ENCODE peak calls at places on chromosome 10, in four cellular contexts. P is Ammon's horn, F is T-cell, N is RPMI7951. X is an unnamed sample.

GRCh38 chr10:15068802-15069201 is 19.8 kb downstream of the ACBD7 start:
- DNase-seq in P (no peak), F (no peak), N (peak; percentile 54), X (no peak)

GRCh38 chr10:21637795-21638194 is 103.8 kb downstream of the MLLT10 start:
- DNase-seq in P (no peak), F (no peak), N (no peak), X (no peak)

GRCh38 chr10:76998451-76998850 is 639.2 kb downstream of the KCNMA1 start:
- DNase-seq in P (no peak), F (no peak), N (peak; percentile 23), X (no peak)

GRCh38 chr10:32190890-32191491 is 134.8 kb upstream of the KIF5B start:
- DNase-seq in P (peak; percentile 30), F (no peak), N (peak; percentile 50), X (peak; percentile 36)

GRCh38 chr10:120541971-120542370 is 84.9 kb downstream of the PLPP4 start:
- DNase-seq in P (no peak), F (no peak), N (no peak), X (no peak)

GRCh38 chr10:81101062-81101461 is 563.4 kb downstream of the SH2D4B start:
- DNase-seq in P (no peak), F (no peak), N (no peak), X (no peak)

GRCh38 chr10:48458662-48459048 is 146.2 kb downstream of the ARHGAP22 start:
- DNase-seq in P (no peak), F (no peak), N (no peak), X (no peak)

GRCh38 chr10:73251683-73252444 is 580 bp downstream of the MRPS16 start:
- DNase-seq in P (no peak), F (no peak), N (no peak), X (no peak)

GRCh38 chr10:50508315-50509051 is 115.3 kb downstream of the SGMS1 start:
- DNase-seq in P (no peak), F (no peak), N (no peak), X (no peak)

GRCh38 chr10:113651898-113652297 is 11.9 kb downstream of the NRAP start:
- DNase-seq in P (no peak), F (no peak), N (no peak), X (no peak)

GRCh38 chr10:21352886-21353285 is 172.6 kb downstream of the SKIDA1 start:
- DNase-seq in P (no peak), F (no peak), N (no peak), X (no peak)

GRCh38 chr10:117942261-117942660 is 104.5 kb downstream of the RAB11FIP2 start:
- DNase-seq in P (no peak), F (no peak), N (no peak), X (no peak)

GRCh38 chr10:93456480-93456879 is 25.7 kb downstream of the MYOF start:
- DNase-seq in P (no peak), F (no peak), N (no peak), X (no peak)

GRCh38 chr10:17742918-17743317 is 9.1 kb upstream of the TMEM236 start:
- DNase-seq in P (peak; percentile 40), F (peak; percentile 64), N (peak; percentile 63), X (peak; percentile 43)

GRCh38 chr10:127298396-127298795 is 102.0 kb upstream of the INSYN2A start:
- DNase-seq in P (no peak), F (no peak), N (no peak), X (no peak)

GRCh38 chr10:103192451-103193106 is 493 bp downstream of the NT5C2 start:
- DNase-seq in P (peak; percentile 72), F (peak; percentile 29), N (peak; percentile 82), X (peak; percentile 64)

GRCh38 chr10:71255817-71256660 is 43.7 kb downstream of the UNC5B start:
- DNase-seq in P (no peak), F (no peak), N (peak; percentile 93), X (no peak)

GRCh38 chr10:89810908-89811515 is 109.6 kb downstream of the KIF20B start:
- DNase-seq in P (no peak), F (no peak), N (no peak), X (no peak)